ENCODE peak calls at places on chromosomes 5 and 9, in four cellular contexts. U is NCI-H1092 treated with DMSO at 0.1 percent for 48 hours, F is A549, J is GM23338. C is an unnamed sample.

GRCh38 chr9:74735761-74736160 is 152.0 kb downstream of the TRPM6 start:
- DNase-seq in U (no peak), F (no peak), J (no peak), C (no peak)

GRCh38 chr5:75050415-75050814 is 1.9 kb downstream of the GCNT4 start:
- DNase-seq in U (no peak), F (peak), J (peak), C (peak)

GRCh38 chr5:82147860-82148573 is 130.1 kb downstream of the RPS23 start:
- DNase-seq in U (no peak), F (no peak), J (no peak), C (no peak)

GRCh38 chr5:36346891-36347290 is 45.2 kb upstream of the RANBP3L start:
- DNase-seq in U (no peak), F (no peak), J (no peak), C (no peak)

GRCh38 chr9:33161011-33161588 is 6.0 kb downstream of the B4GALT1 start:
- DNase-seq in U (no peak), F (peak), J (no peak), C (peak)

GRCh38 chr5:7078901-7079300 is 317.0 kb upstream of the ADCY2 start:
- DNase-seq in U (peak), F (no peak), J (peak), C (peak)

GRCh38 chr5:10140195-10140973 is 109.3 kb downstream of the ATPSCKMT start:
- DNase-seq in U (no peak), F (peak), J (peak), C (peak)

GRCh38 chr5:149913449-149914419 is 30.9 kb downstream of the PDE6A start:
- DNase-seq in U (no peak), F (no peak), J (no peak), C (no peak)

GRCh38 chr9:82101475-82101874 is 112.9 kb downstream of the SPATA31D1 start:
- DNase-seq in U (no peak), F (no peak), J (peak), C (no peak)

GRCh38 chr9:88433583-88434240 is 45.5 kb downstream of the SPIN1 start:
- DNase-seq in U (no peak), F (no peak), J (no peak), C (no peak)

GRCh38 chr5:14773588-14773987 is 98.0 kb downstream of the ANKH start:
- DNase-seq in U (no peak), F (no peak), J (peak), C (peak)

GRCh38 chr9:91930475-91930874 is 19.6 kb downstream of the ROR2 start:
- DNase-seq in U (no peak), F (no peak), J (peak), C (no peak)

GRCh38 chr5:42591026-42591425 is 165.6 kb upstream of the CCDC152 start:
- DNase-seq in U (no peak), F (no peak), J (no peak), C (no peak)

GRCh38 chr5:108278285-108279240 is 103.3 kb downstream of the FBXL17 start:
- DNase-seq in U (no peak), F (no peak), J (peak), C (no peak)

GRCh38 chr5:39151731-39152130 is 67.6 kb downstream of the FYB1 start:
- DNase-seq in U (no peak), F (no peak), J (no peak), C (no peak)

GRCh38 chr5:108345541-108346171 is 36.2 kb downstream of the FBXL17 start:
- DNase-seq in U (peak), F (peak), J (peak), C (no peak)

GRCh38 chr9:23438299-23438907 is 387.6 kb downstream of the ELAVL2 start:
- DNase-seq in U (no peak), F (no peak), J (no peak), C (no peak)

GRCh38 chr9:127876764-127877562 is 512 bp downstream of the AK1 start:
- DNase-seq in U (peak), F (no peak), J (no peak), C (peak)

GRCh38 chr5:180179399-180180197 is 29.4 kb downstream of the RASGEF1C start:
- DNase-seq in U (no peak), F (no peak), J (no peak), C (peak)

GRCh38 chr5:142403583-142403982 is 78.8 kb upstream of the SPRY4 start:
- DNase-seq in U (no peak), F (no peak), J (peak), C (no peak)

GRCh38 chr9:96612105-96612965 is 7.3 kb downstream of the CDC14B start:
- DNase-seq in U (peak), F (peak), J (peak), C (peak)

GRCh38 chr5:175344331-175345200 is 99.4 kb downstream of the DRD1 start:
- DNase-seq in U (no peak), F (peak), J (no peak), C (no peak)

GRCh38 chr5:74935752-74936091 is 69.5 kb upstream of the FAM169A start:
- DNase-seq in U (no peak), F (no peak), J (no peak), C (no peak)

GRCh38 chr9:17532461-17532860 is 46.4 kb upstream of the SH3GL2 start:
- DNase-seq in U (peak), F (no peak), J (no peak), C (no peak)

GRCh38 chr5:52587131-52587530 is 200.6 kb upstream of the ITGA1 start:
- DNase-seq in U (no peak), F (no peak), J (no peak), C (no peak)

GRCh38 chr9:20994486-20994885 is 37.0 kb downstream of the HACD4 start:
- DNase-seq in U (no peak), F (no peak), J (no peak), C (no peak)

GRCh38 chr5:16921246-16921645 is 14.8 kb downstream of the MYO10 start:
- DNase-seq in U (no peak), F (no peak), J (no peak), C (no peak)

GRCh38 chr9:83062011-83062652 is 810 bp downstream of the RASEF start:
- DNase-seq in U (peak), F (peak), J (peak), C (peak)

GRCh38 chr5:94240616-94241287 is 377.7 kb downstream of the KIAA0825 start:
- DNase-seq in U (peak), F (no peak), J (no peak), C (no peak)

GRCh38 chr5:141978389-141978788 is 9.5 kb downstream of the RNF14 start:
- DNase-seq in U (no peak), F (no peak), J (no peak), C (no peak)

GRCh38 chr5:5387192-5387591 is 35.3 kb upstream of the ICE1 start:
- DNase-seq in U (no peak), F (no peak), J (no peak), C (no peak)

GRCh38 chr9:95120781-95121370 is 196.6 kb downstream of the FANCC start:
- DNase-seq in U (no peak), F (no peak), J (no peak), C (no peak)

GRCh38 chr9:88689509-88689908 is 154.5 kb downstream of the NXNL2 start:
- DNase-seq in U (no peak), F (no peak), J (no peak), C (no peak)

GRCh38 chr5:86766103-86766502 is 148.4 kb downstream of the COX7C start:
- DNase-seq in U (no peak), F (no peak), J (no peak), C (no peak)

GRCh38 chr9:20186823-20187222 is 398.0 kb upstream of the SLC24A2 start:
- DNase-seq in U (no peak), F (no peak), J (no peak), C (no peak)

C was measured in H7.